ENCODE peak calls at places on chromosome 10, in nine cellular contexts. M, I, T, W, Z, R, J, D and U are unnamed samples.

GRCh38 chr10:125369382-125370326 is 209.3 kb upstream of the CTBP2 start:
- DNase-seq in M (no peak), W (no peak), Z (no peak), J (no peak), I (no peak), T (no peak), D (no peak), R (no peak), U (no peak)

GRCh38 chr10:58477122-58477521 is 35.5 kb upstream of the BICC1 start:
- DNase-seq in D (no peak), Z (peak), J (no peak), R (no peak), T (no peak), M (peak), W (no peak), I (peak), U (no peak)

GRCh38 chr10:21600804-21601512 is 66.9 kb downstream of the MLLT10 start:
- DNase-seq in D (no peak), T (no peak), I (no peak), Z (no peak), R (no peak), J (no peak), W (no peak), M (no peak), U (no peak)

GRCh38 chr10:5549462-5550249 is 24.9 kb downstream of the CALML3 start:
- DNase-seq in I (no peak), Z (no peak), R (no peak), W (no peak), D (no peak), T (no peak), J (no peak), M (no peak), U (no peak)

GRCh38 chr10:96918214-96919002 is 86.3 kb downstream of the LCOR start:
- DNase-seq in I (peak), T (no peak), R (no peak), M (no peak), W (no peak), J (no peak), D (no peak), Z (no peak), U (no peak)

GRCh38 chr10:33098966-33099663 is 141.1 kb upstream of the ITGB1 start:
- DNase-seq in W (no peak), J (no peak), T (no peak), I (no peak), D (no peak), M (peak), Z (no peak), R (no peak), U (no peak)

GRCh38 chr10:69826789-69827532 is 25.3 kb downstream of the COL13A1 start:
- DNase-seq in Z (no peak), R (no peak), M (no peak), J (no peak), D (no peak), I (no peak), W (no peak), T (no peak), U (no peak)

GRCh38 chr10:127906548-127907377 is at the start of gene PTPRE:
- DNase-seq in D (no peak), I (peak), R (no peak), Z (peak), J (peak), W (peak), T (no peak), M (peak), U (no peak)

GRCh38 chr10:10131984-10132383 is 885.7 kb upstream of the CELF2 start:
- DNase-seq in J (no peak), D (no peak), R (no peak), M (peak), Z (peak), W (no peak), I (no peak), T (no peak), U (no peak)

GRCh38 chr10:73900068-73900467 is 10.9 kb upstream of the PLAU start:
- DNase-seq in R (no peak), Z (no peak), D (no peak), W (no peak), J (no peak), I (no peak), T (no peak), M (no peak), U (no peak)

GRCh38 chr10:13703997-13704536 is 117.3 kb downstream of the PRPF18 start:
- DNase-seq in J (no peak), R (no peak), M (no peak), D (no peak), W (no peak), T (no peak), I (no peak), Z (no peak), U (no peak)

GRCh38 chr10:132408823-132409666 is 12.0 kb downstream of the PWWP2B start:
- DNase-seq in M (no peak), Z (no peak), I (no peak), W (no peak), D (no peak), T (no peak), J (no peak), R (no peak), U (no peak)

GRCh38 chr10:103800789-103801540 is 54.4 kb downstream of the SH3PXD2A start:
- DNase-seq in I (no peak), D (no peak), Z (no peak), M (no peak), T (no peak), W (peak), R (no peak), J (peak), U (no peak)

GRCh38 chr10:34709637-34710390 is 105.3 kb downstream of the PARD3 start:
- DNase-seq in W (no peak), M (no peak), Z (no peak), R (no peak), J (no peak), I (no peak), T (no peak), D (no peak), U (no peak)

GRCh38 chr10:132544744-132545658 is 7.4 kb downstream of the INPP5A start:
- DNase-seq in W (no peak), R (no peak), T (no peak), J (peak), M (no peak), Z (no peak), I (no peak), D (peak), U (no peak)

GRCh38 chr10:12455774-12456173 is 106.4 kb downstream of the CAMK1D start:
- DNase-seq in I (peak), J (no peak), W (peak), Z (no peak), M (peak), R (no peak), T (peak), D (no peak), U (no peak)

GRCh38 chr10:123573236-123574147 is 92.7 kb upstream of the GPR26 start:
- DNase-seq in J (peak), Z (peak), D (no peak), R (no peak), M (peak), W (peak), I (no peak), T (peak), U (no peak)

GRCh38 chr10:30840386-30841074 is 191.1 kb downstream of the ZNF438 start:
- DNase-seq in J (no peak), T (no peak), D (peak), I (peak), M (no peak), R (no peak), W (peak), Z (peak), U (no peak)

GRCh38 chr10:129718548-129719414 is 245.3 kb downstream of the EBF3 start:
- DNase-seq in D (no peak), Z (no peak), W (no peak), R (no peak), T (no peak), J (no peak), M (no peak), I (no peak), U (no peak)

GRCh38 chr10:101749033-101749432 is 26.9 kb downstream of the FGF8 start:
- DNase-seq in D (no peak), W (no peak), Z (peak), T (no peak), M (no peak), J (no peak), R (no peak), I (no peak), U (no peak)

GRCh38 chr10:69345402-69345801 is 67.1 kb downstream of the HK1 start:
- DNase-seq in M (no peak), I (no peak), D (no peak), W (no peak), T (no peak), R (no peak), Z (no peak), J (no peak), U (no peak)

GRCh38 chr10:62278461-62278910 is 9.8 kb upstream of the RTKN2 start:
- DNase-seq in T (no peak), W (peak), D (no peak), R (peak), I (peak), M (peak), Z (peak), J (no peak), U (no peak)

GRCh38 chr10:123139521-123140163 is 3.9 kb downstream of the HMX3 start:
- DNase-seq in W (peak), I (no peak), D (no peak), R (no peak), M (peak), J (no peak), Z (peak), T (no peak), U (no peak)

GRCh38 chr10:92052088-92052487 is 128.5 kb downstream of the BTAF1 start:
- DNase-seq in Z (no peak), R (no peak), M (no peak), W (no peak), T (no peak), J (no peak), D (no peak), I (no peak), U (no peak)

GRCh38 chr10:74292871-74293427 is 141.9 kb downstream of the ADK start:
- DNase-seq in Z (peak), W (peak), I (peak), R (peak), J (no peak), M (peak), D (no peak), T (no peak), U (no peak)

GRCh38 chr10:112389147-112389822 is 15.4 kb downstream of the ACSL5 start:
- DNase-seq in T (peak), Z (peak), R (no peak), D (no peak), M (peak), J (peak), I (peak), W (peak), U (no peak)

GRCh38 chr10:43453266-43453831 is 16.4 kb downstream of the ZNF487 start:
- DNase-seq in W (no peak), I (no peak), Z (no peak), R (no peak), D (no peak), T (no peak), J (no peak), M (no peak), U (no peak)

GRCh38 chr10:77328272-77328816 is 309.3 kb downstream of the KCNMA1 start:
- DNase-seq in R (no peak), D (no peak), Z (peak), T (no peak), W (peak), I (no peak), M (peak), J (no peak), U (no peak)

GRCh38 chr10:87925570-87925969 is 62.1 kb downstream of the PTEN start:
- DNase-seq in D (no peak), W (no peak), J (no peak), I (peak), R (no peak), Z (peak), T (no peak), M (peak), U (no peak)

GRCh38 chr10:43196981-43197833 is 59.0 kb downstream of the CSGALNACT2 start:
- DNase-seq in Z (no peak), M (no peak), T (no peak), I (no peak), J (no peak), W (no peak), D (peak), R (no peak), U (no peak)

GRCh38 chr10:97575101-97575668 is 2.6 kb downstream of the ANKRD2 start:
- DNase-seq in R (no peak), D (no peak), Z (no peak), I (no peak), T (no peak), W (no peak), M (no peak), J (no peak), U (no peak)

GRCh38 chr10:1229116-1229515 is 172.9 kb downstream of the WDR37 start:
- DNase-seq in T (no peak), R (no peak), J (no peak), I (no peak), Z (no peak), W (no peak), D (no peak), M (no peak), U (no peak)

GRCh38 chr10:50289196-50289595 is 37.9 kb upstream of the ASAH2 start:
- DNase-seq in D (no peak), Z (no peak), R (no peak), W (no peak), I (no peak), M (no peak), J (no peak), T (no peak), U (no peak)

GRCh38 chr10:102633282-102633681 is 11.0 kb upstream of the TRIM8 start:
- DNase-seq in T (no peak), M (peak), J (peak), R (no peak), W (peak), I (peak), Z (peak), D (no peak), U (no peak)

GRCh38 chr10:119268871-119269506 is 61.6 kb downstream of the GRK5 start:
- DNase-seq in W (no peak), M (peak), J (no peak), R (no peak), D (no peak), Z (no peak), T (no peak), I (no peak), U (peak)

GRCh38 chr10:96512524-96512991 is 1.2 kb downstream of the TLL2 start:
- DNase-seq in D (no peak), J (peak), M (peak), R (no peak), Z (peak), I (peak), W (no peak), T (no peak), U (no peak)

GRCh38 chr10:109875828-109876821 is 47.2 kb downstream of the XPNPEP1 start:
- DNase-seq in Z (no peak), M (no peak), I (no peak), J (no peak), R (no peak), D (no peak), T (no peak), W (no peak), U (no peak)
- TF ChIP-seq CTCF in Z (no peak), M (no peak), I (no peak), J (no peak), R (no peak), D (no peak), T (no peak), W (no peak), U (no peak)

DNA sequence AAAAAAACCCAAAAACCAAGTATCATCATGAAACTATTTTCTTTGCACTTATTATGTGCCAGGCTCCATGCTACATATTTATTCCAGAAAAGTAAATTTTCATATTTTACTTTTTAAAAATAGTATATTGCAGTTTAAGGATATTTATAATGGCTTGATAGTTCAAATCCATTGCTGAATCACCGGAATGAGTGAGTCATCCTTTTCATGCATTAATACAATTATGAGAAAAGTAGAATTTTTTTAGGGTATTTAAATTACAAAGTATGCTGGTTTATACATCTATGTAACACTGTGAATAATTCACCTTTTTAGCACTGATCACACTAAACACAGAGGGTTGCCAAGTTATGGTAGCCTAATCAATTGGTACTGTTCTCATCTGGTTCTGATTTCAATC is 54.3 kb downstream of the SLC16A9 start:
- DNase-seq in M (peak), T (no peak), W (peak), Z (no peak), J (no peak), R (no peak), D (no peak), I (no peak), U (no peak)
- H3K4me3 ChIP-seq in M (no peak), T (no peak), W (no peak), Z (no peak), J (no peak), R (no peak), D (no peak), I (no peak), U (no peak)

GRCh38 chr10:121392657-121393056 is 205.6 kb downstream of the FGFR2 start:
- DNase-seq in I (no peak), D (no peak), W (no peak), M (no peak), Z (no peak), R (no peak), T (no peak), J (no peak), U (no peak)
- TF ChIP-seq CTCF in I (no peak), D (no peak), W (no peak), M (no peak), Z (no peak), R (no peak), T (no peak), J (no peak), U (no peak)

DNA sequence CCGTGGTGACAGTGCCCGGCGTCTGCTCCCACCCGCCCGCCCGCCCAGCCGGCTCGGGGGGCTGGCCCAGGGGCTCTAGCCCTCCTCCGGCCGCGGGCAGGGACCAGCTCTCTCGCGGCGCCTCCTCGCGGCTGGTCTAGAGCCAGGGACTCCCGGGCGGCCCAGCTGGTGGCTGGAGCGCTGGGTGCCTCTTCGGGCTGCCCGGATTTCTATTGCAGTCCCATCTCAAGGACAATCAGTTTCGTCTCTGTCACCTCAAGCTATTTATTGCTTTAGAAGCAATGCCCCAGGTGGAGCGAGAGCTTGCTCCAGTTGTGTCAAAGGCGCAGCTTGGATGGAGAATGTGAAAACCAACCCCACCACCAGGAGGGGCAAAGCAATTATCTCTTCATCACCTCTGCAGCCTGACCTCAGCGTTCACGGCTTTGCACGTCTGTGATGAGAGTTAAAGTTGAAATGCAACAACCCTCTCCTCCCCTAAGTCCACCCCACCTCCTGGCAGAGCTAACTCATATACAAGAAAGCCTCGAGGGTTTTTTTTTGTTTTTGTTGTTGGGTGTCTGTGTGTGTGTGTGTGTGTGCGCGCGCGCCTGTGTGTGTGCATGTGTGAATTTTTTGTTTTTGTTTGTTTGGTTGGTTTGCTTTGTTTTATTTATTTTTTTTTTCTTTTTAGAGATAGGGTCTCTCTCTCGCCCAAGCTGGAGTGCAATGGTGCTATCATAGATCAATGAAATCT is at the start of gene ITGA8:
- DNase-seq in Z (peak), M (peak), T (no peak), J (no peak), R (no peak), I (peak), W (no peak), D (peak), U (no peak)
- H3K4me3 ChIP-seq in Z (peak), M (peak), T (no peak), J (no peak), R (peak), I (peak), W (no peak), D (peak), U (no peak)

GRCh38 chr10:75717126-75717916 is 285.9 kb downstream of the LRMDA start:
- DNase-seq in M (peak), W (peak), Z (peak), R (no peak), T (no peak), D (no peak), J (no peak), I (no peak), U (no peak)
- TF ChIP-seq CTCF in M (no peak), W (peak), Z (no peak), R (no peak), T (no peak), D (no peak), J (no peak), I (peak), U (no peak)

DNA sequence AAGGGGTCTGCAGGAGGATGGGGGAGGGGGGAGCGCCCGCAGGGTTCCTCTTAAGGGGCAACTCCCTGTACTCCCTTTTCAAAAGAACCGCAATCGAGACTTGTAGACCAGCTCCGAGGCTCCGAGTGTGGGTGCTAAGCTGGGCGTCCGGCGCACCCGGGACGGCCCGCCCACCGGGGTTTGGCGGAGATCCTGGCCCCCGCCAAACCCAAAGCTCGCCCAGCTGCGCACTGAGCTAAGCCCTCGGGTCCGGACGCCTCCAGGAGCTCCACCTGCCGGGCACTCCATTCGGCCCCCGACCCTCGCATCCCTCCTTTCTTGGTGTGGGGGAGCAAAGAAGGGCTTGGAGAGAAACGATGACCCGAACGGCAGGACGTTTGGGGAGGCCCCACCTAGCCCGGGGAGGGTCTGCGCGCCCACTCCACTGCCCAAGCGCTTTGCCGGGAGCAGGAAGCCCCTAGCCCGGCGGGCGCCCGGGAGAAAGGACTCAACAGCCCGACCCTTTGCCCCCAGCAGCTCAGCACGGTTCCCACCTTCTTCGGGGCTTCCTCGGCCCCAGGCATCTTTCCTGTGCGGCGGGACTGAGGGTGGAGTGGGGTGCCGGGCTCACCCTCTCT is 649 bp downstream of the AFAP1L2 start:
- DNase-seq in W (no peak), T (no peak), R (no peak), D (peak), M (no peak), Z (no peak), I (no peak), J (no peak), U (no peak)
- H3K4me3 ChIP-seq in W (peak), T (peak), R (peak), D (peak), M (peak), Z (peak), I (peak), J (no peak), U (peak)

GRCh38 chr10:29658984-29659769 is 24.4 kb upstream of the SVIL start:
- DNase-seq in R (peak), T (peak), D (peak), M (peak), Z (peak), J (peak), I (peak), W (peak), U (peak)
- TF ChIP-seq CTCF in R (peak), T (no peak), D (peak), M (peak), Z (peak), J (no peak), I (peak), W (no peak), U (peak)

DNA sequence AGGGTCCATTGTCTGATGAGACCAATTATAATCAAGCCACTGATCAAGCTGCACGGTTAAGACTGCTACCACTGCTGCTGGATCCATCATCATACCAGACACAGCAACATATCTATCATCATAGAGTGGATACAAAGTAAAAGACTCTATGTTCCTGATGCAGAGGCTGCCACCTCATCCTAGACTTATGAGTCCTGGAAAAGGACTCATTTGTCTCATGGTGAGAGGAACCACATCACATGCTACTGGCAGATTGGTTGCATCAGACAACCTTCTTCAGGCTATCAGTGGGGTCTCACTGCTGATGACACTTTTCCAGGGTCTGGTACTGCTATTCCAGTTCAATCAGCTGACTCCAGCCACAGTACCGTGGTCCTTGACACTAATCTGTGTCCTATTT is 79.0 kb downstream of the ABI1 start:
- DNase-seq in W (peak), Z (no peak), T (no peak), D (no peak), M (peak), I (peak), R (no peak), J (no peak), U (no peak)
- H3K4me3 ChIP-seq in W (peak), Z (no peak), T (no peak), D (no peak), M (no peak), I (no peak), R (no peak), J (no peak), U (no peak)